ENCODE peak calls at places on chromosomes 3 and 15, in four cellular contexts. One of them, this sample, is unnamed.

GRCh38 chr15:58510715-58511465 is 79.1 kb downstream of the LIPC start:
- DNase-seq in lower lobe of right lung: no peak
- DNase-seq in right cardiac atrium: no peak
- DNase-seq in HFF-Myc: no peak
- DNase-seq in this sample: no peak

GRCh38 chr3:49805367-49805782 is 2.3 kb downstream of the INKA1 start:
- DNase-seq in lower lobe of right lung: peak; percentile 79
- DNase-seq in HFF-Myc: peak; percentile 64
- DNase-seq in right cardiac atrium: peak; percentile 87
- DNase-seq in this sample: no peak

GRCh38 chr15:69556344-69556743 is 103.7 kb downstream of the RPLP1 start:
- DNase-seq in right cardiac atrium: no peak
- DNase-seq in HFF-Myc: no peak
- DNase-seq in lower lobe of right lung: no peak
- DNase-seq in this sample: no peak

GRCh38 chr3:80052271-80052670 is 284.5 kb upstream of the ROBO1 start:
- DNase-seq in HFF-Myc: no peak
- DNase-seq in lower lobe of right lung: no peak
- DNase-seq in right cardiac atrium: no peak
- DNase-seq in this sample: no peak

GRCh38 chr3:40516201-40516600 is 8.6 kb upstream of the ZNF621 start:
- DNase-seq in lower lobe of right lung: no peak
- DNase-seq in HFF-Myc: no peak
- DNase-seq in right cardiac atrium: no peak
- DNase-seq in this sample: no peak

GRCh38 chr3:11475324-11475723 is 168.4 kb downstream of the VGLL4 start:
- DNase-seq in lower lobe of right lung: no peak
- DNase-seq in right cardiac atrium: no peak
- DNase-seq in HFF-Myc: no peak
- DNase-seq in this sample: no peak

GRCh38 chr15:31483053-31483923 is 156.7 kb downstream of the KLF13 start:
- DNase-seq in right cardiac atrium: no peak
- DNase-seq in lower lobe of right lung: no peak
- DNase-seq in HFF-Myc: no peak
- DNase-seq in this sample: no peak

GRCh38 chr15:38193496-38193895 is 59.1 kb upstream of the SPRED1 start:
- DNase-seq in right cardiac atrium: no peak
- DNase-seq in lower lobe of right lung: no peak
- DNase-seq in HFF-Myc: no peak
- DNase-seq in this sample: peak; percentile 73

GRCh38 chr15:77797270-77797669 is 164.6 kb upstream of the LINGO1 start:
- DNase-seq in lower lobe of right lung: no peak
- DNase-seq in right cardiac atrium: no peak
- DNase-seq in HFF-Myc: no peak
- DNase-seq in this sample: no peak

GRCh38 chr3:185409957-185410356 is 47.0 kb downstream of the MAP3K13 start:
- DNase-seq in lower lobe of right lung: no peak
- DNase-seq in right cardiac atrium: no peak
- DNase-seq in HFF-Myc: no peak
- DNase-seq in this sample: no peak

GRCh38 chr3:122993573-122993972 is 34.0 kb downstream of the SEMA5B start:
- DNase-seq in right cardiac atrium: no peak
- DNase-seq in HFF-Myc: no peak
- DNase-seq in lower lobe of right lung: no peak
- DNase-seq in this sample: no peak

GRCh38 chr15:65532738-65533051 is 2.4 kb downstream of the HACD3 start:
- DNase-seq in lower lobe of right lung: no peak
- DNase-seq in right cardiac atrium: no peak
- DNase-seq in HFF-Myc: peak; percentile 56
- DNase-seq in this sample: no peak

GRCh38 chr3:152139651-152140050 is 129.1 kb upstream of the MBNL1 start:
- DNase-seq in HFF-Myc: no peak
- DNase-seq in right cardiac atrium: no peak
- DNase-seq in lower lobe of right lung: no peak
- DNase-seq in this sample: no peak

GRCh38 chr3:188608401-188608800 is 454.4 kb downstream of the LPP start:
- DNase-seq in lower lobe of right lung: no peak
- DNase-seq in HFF-Myc: no peak
- DNase-seq in right cardiac atrium: no peak
- DNase-seq in this sample: no peak

GRCh38 chr3:122786067-122786466 is 7.6 kb downstream of the HSPBAP1 start:
- DNase-seq in HFF-Myc: peak; percentile 19
- DNase-seq in lower lobe of right lung: no peak
- DNase-seq in right cardiac atrium: no peak
- DNase-seq in this sample: no peak

GRCh38 chr3:63824309-63824708 is 5.2 kb downstream of the C3orf49 start:
- DNase-seq in HFF-Myc: peak; percentile 9
- DNase-seq in right cardiac atrium: no peak
- DNase-seq in lower lobe of right lung: no peak
- DNase-seq in this sample: no peak

GRCh38 chr3:170356596-170357175 is 829 bp upstream of the SKIL start:
- DNase-seq in right cardiac atrium: peak; percentile 92
- DNase-seq in HFF-Myc: no peak
- DNase-seq in lower lobe of right lung: peak; percentile 89
- DNase-seq in this sample: peak; percentile 77

GRCh38 chr15:67885848-67886247 is 46.0 kb upstream of the RNU6-1 start:
- DNase-seq in HFF-Myc: no peak
- DNase-seq in lower lobe of right lung: no peak
- DNase-seq in right cardiac atrium: no peak
- DNase-seq in this sample: no peak

GRCh38 chr15:67883228-67883773 is 43.5 kb upstream of the RNU6-1 start:
- DNase-seq in HFF-Myc: no peak
- DNase-seq in right cardiac atrium: no peak
- DNase-seq in lower lobe of right lung: no peak
- DNase-seq in this sample: no peak

GRCh38 chr15:67884514-67885225 is 44.8 kb upstream of the RNU6-1 start:
- DNase-seq in HFF-Myc: peak; percentile 29
- DNase-seq in lower lobe of right lung: peak; percentile 91
- DNase-seq in right cardiac atrium: peak; percentile 86
- DNase-seq in this sample: peak; percentile 93

GRCh38 chr15:67882487-67883227 is 42.8 kb upstream of the RNU6-1 start:
- DNase-seq in HFF-Myc: no peak
- DNase-seq in right cardiac atrium: no peak
- DNase-seq in lower lobe of right lung: no peak
- DNase-seq in this sample: no peak

GRCh38 chr15:67884009-67884408 is 44.2 kb upstream of the RNU6-1 start:
- DNase-seq in lower lobe of right lung: no peak
- DNase-seq in HFF-Myc: no peak
- DNase-seq in right cardiac atrium: no peak
- DNase-seq in this sample: no peak
- H3K4me3 ChIP-seq in lower lobe of right lung: peak overlapping the region; percentile 58
- H3K4me3 ChIP-seq in HFF-Myc: peak overlapping the region; percentile 37
- H3K4me3 ChIP-seq in right cardiac atrium: peak overlapping the region; percentile 54
- H3K4me3 ChIP-seq in this sample: peak overlapping the region; percentile 26

GRCh38 chr3:126351086-126351770 is 6.0 kb downstream of the KLF15 start:
- DNase-seq in HFF-Myc: no peak
- DNase-seq in right cardiac atrium: peak; percentile 15
- DNase-seq in lower lobe of right lung: peak; percentile 30
- DNase-seq in this sample: peak; percentile 6

GRCh38 chr3:126351771-126352475 is 5.3 kb downstream of the KLF15 start:
- DNase-seq in lower lobe of right lung: peak; percentile 44
- DNase-seq in HFF-Myc: no peak
- DNase-seq in right cardiac atrium: peak; percentile 10
- DNase-seq in this sample: no peak

GRCh38 chr3:126349071-126349470 is 8.1 kb downstream of the KLF15 start:
- DNase-seq in right cardiac atrium: peak; percentile 13
- DNase-seq in HFF-Myc: no peak
- DNase-seq in lower lobe of right lung: peak; percentile 39
- DNase-seq in this sample: peak; percentile 6

GRCh38 chr3:126349611-126350501 is 7.4 kb downstream of the KLF15 start:
- DNase-seq in right cardiac atrium: peak; percentile 11
- DNase-seq in lower lobe of right lung: peak; percentile 31
- DNase-seq in HFF-Myc: no peak
- DNase-seq in this sample: no peak

DNA sequence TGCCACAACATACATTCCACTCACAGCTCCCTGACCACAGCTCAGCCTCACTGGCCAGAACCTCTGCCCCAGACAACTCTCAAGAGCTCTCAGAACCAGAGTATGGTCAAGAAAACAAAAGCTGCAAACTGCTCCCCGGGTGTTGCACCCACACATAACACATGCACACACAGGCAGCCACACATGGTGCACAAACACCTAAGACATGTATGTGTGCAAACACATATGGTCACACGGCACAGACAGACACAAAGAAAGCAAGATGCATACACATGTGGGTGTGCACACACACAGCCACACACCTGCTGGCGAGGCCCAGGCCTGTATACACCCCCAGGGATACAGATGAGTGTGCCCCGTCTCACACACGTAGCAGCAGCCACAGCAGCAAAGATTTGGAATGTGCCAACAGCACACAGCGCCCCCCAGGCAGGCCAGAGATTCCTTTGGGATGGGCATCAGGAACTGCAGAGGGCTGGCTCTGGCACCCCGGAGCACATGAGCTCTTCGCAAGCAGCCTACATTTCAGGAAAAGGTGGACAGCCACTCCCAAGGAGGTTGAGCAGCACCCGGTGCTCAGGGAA is 6.6 kb downstream of the KLF15 start:
- DNase-seq in right cardiac atrium: peak; percentile 6
- DNase-seq in lower lobe of right lung: peak; percentile 38
- DNase-seq in HFF-Myc: no peak
- DNase-seq in this sample: peak; percentile 6
- H3K4me3 ChIP-seq in right cardiac atrium: no peak overlapping the region
- H3K4me3 ChIP-seq in lower lobe of right lung: peak overlapping the region; percentile 3
- H3K4me3 ChIP-seq in HFF-Myc: no peak overlapping the region
- H3K4me3 ChIP-seq in this sample: no peak overlapping the region

DNA sequence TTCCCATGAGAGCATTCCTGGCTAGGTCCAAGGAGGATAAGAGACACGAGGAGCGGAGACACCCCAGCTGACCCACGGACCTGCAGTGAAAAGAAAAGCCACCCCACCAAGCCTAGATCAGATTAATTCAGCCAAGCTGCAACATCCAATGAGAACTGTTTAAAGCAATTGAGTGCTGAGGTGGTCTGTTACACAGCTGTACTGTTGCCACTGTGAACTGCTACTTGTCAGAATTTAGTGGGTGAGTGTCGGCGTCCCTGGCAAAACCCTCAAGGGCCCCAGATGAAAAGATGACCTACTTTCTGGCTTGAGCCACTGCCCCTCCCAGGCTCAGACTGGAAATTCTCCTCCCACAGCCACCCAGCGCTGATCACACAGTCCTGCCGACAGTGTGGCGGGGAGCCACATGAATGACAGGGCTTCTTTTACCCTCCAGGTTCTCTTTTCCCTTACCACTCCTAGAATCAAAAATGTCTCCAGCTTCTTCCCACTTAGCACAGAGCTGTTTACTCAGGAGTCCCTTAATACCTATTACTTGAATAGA is 26.4 kb upstream of the KBTBD12 start:
- DNase-seq in HFF-Myc: no peak
- DNase-seq in lower lobe of right lung: no peak
- DNase-seq in right cardiac atrium: peak; percentile 68
- DNase-seq in this sample: peak; percentile 44
- H3K4me3 ChIP-seq in HFF-Myc: no peak overlapping the region
- H3K4me3 ChIP-seq in lower lobe of right lung: no peak overlapping the region
- H3K4me3 ChIP-seq in right cardiac atrium: no peak overlapping the region
- H3K4me3 ChIP-seq in this sample: no peak overlapping the region

DNA sequence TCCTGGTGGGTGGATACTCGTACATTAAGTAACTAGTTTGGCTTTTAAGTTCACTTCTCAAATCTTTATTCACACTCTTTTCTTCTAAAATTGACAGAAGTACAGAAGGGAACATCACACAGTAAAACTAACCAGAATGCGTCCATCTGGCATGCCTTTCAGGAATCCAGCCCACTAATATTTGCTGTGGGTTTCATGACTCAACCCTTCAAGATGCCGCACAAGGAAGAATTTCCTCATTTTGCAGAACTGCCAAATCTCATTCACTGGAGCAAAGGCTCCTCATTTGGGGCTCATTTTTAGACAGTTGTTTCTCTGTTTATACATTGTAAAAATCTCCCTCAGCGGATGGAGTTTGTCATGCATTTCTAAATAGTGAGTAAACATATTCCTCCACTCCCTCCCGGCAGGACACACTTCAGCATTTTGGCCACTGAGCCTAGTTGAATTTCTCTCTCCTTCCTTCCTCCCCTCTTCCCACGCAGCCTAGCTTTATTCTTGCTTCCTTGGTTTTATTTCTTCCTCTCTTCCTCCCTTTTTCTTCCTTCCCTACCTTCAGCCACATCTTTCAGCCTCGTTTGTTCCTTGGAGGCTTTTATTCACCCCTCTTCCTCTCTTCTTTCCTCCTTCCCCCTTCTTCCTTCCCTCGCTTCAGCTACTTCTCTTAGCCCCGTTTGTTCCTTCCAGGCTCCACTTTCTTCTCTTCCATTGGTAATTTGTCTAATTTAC is 419.3 kb upstream of the NAALADL2 start:
- DNase-seq in HFF-Myc: peak; percentile 98
- DNase-seq in right cardiac atrium: peak; percentile 33
- DNase-seq in lower lobe of right lung: no peak
- DNase-seq in this sample: peak; percentile 25
- H3K4me3 ChIP-seq in HFF-Myc: peak overlapping the region; percentile 72
- H3K4me3 ChIP-seq in right cardiac atrium: peak overlapping the region; percentile 68
- H3K4me3 ChIP-seq in lower lobe of right lung: peak overlapping the region; percentile 71
- H3K4me3 ChIP-seq in this sample: peak overlapping the region; percentile 47

GRCh38 chr3:60575726-60576272 is 675.5 kb downstream of the FHIT start:
- DNase-seq in lower lobe of right lung: no peak
- DNase-seq in HFF-Myc: no peak
- DNase-seq in right cardiac atrium: no peak
- DNase-seq in this sample: no peak
- H3K4me3 ChIP-seq in lower lobe of right lung: no peak overlapping the region
- H3K4me3 ChIP-seq in HFF-Myc: no peak overlapping the region
- H3K4me3 ChIP-seq in right cardiac atrium: no peak overlapping the region
- H3K4me3 ChIP-seq in this sample: no peak overlapping the region

GRCh38 chr15:59515190-59515589 is 77.2 kb downstream of the FAM81A start:
- DNase-seq in HFF-Myc: no peak
- DNase-seq in right cardiac atrium: no peak
- DNase-seq in lower lobe of right lung: no peak
- DNase-seq in this sample: no peak

GRCh38 chr15:59521443-59521842 is 83.5 kb downstream of the FAM81A start:
- DNase-seq in lower lobe of right lung: no peak
- DNase-seq in right cardiac atrium: no peak
- DNase-seq in HFF-Myc: no peak
- DNase-seq in this sample: no peak

GRCh38 chr15:59519329-59519728 is 81.3 kb downstream of the FAM81A start:
- DNase-seq in HFF-Myc: no peak
- DNase-seq in right cardiac atrium: no peak
- DNase-seq in lower lobe of right lung: no peak
- DNase-seq in this sample: no peak

DNA sequence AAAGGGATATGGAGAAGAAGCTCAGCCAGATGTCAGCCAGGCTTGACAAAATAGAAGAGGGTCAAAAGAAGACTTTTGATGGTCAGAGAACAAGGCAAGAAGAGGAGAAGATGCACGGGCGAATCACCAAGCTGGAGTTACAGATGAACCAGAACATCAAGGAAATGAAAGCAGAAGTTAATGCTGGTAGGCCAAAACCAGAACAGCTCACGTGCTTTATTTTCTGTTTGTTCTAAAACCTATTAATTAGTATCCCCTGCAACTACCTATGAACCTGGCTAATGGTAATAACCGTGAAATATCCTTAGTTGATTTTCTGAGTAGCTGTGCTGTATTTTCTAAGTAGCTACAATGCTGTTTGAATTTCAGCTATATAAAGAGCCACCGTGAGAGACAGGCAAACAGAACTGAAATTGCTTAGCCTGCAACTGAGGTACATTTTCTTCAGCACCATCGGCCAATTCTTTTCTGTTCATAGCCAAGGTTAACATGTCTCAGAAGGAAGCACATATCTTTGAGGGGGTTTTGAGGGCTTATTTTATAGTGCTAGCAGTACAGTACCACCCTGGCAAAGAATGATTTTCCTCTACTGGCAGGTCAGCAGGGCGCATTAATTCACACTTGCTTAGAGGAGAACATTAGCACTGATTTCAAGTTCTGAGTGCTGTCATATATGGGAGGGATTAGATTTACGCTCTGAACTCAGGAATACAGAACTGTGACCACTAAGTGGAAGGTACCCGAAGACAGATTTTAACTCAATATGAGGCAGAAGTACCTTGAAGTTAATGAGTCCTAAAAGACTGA is 78.9 kb downstream of the FAM81A start:
- DNase-seq in HFF-Myc: no peak
- DNase-seq in lower lobe of right lung: no peak
- DNase-seq in right cardiac atrium: no peak
- DNase-seq in this sample: no peak
- H3K4me3 ChIP-seq in HFF-Myc: no peak overlapping the region
- H3K4me3 ChIP-seq in lower lobe of right lung: no peak overlapping the region
- H3K4me3 ChIP-seq in right cardiac atrium: no peak overlapping the region
- H3K4me3 ChIP-seq in this sample: no peak overlapping the region

This sample was measured in HAP-1.